ENCODE peak calls at places on chromosomes 5 and 9, in ten cellular contexts. Y, L, Q, O, K, X, Z, J, E and M are unnamed samples.

GRCh38 chr9:76451234-76451633 is 7.7 kb upstream of the GCNT1 start:
- DNase-seq in E (no peak), L (no peak), X (no peak), Z (peak; percentile 57), J (peak; percentile 85), Q (peak; percentile 70), O (no peak), K (no peak), Y (peak; percentile 13), M (peak; percentile 96)

GRCh38 chr5:165502893-165503696 is 1997.7 kb downstream of the MAT2B start:
- DNase-seq in Y (no peak), Q (peak; percentile 26), K (no peak), J (peak; percentile 18), X (no peak), Z (no peak), L (no peak), E (no peak), O (no peak), M (no peak)

GRCh38 chr9:5643005-5643624 is 14.2 kb downstream of the RIC1 start:
- DNase-seq in X (no peak), Z (no peak), K (no peak), L (no peak), E (no peak), J (peak; percentile 76), O (no peak), Q (no peak), Y (no peak), M (no peak)

GRCh38 chr5:168443533-168443932 is 42.7 kb upstream of the RARS1 start:
- DNase-seq in O (no peak), Z (no peak), L (no peak), X (no peak), Y (no peak), Q (no peak), E (no peak), J (no peak), K (no peak), M (no peak)

GRCh38 chr5:161047024-161047423 is 195.0 kb upstream of the ATP10B start:
- DNase-seq in X (no peak), J (no peak), L (no peak), K (no peak), Q (no peak), Y (no peak), O (no peak), E (no peak), Z (no peak), M (no peak)

GRCh38 chr9:129794549-129794948 is 8.4 kb upstream of the TOR1B start:
- DNase-seq in J (no peak), X (no peak), E (no peak), L (no peak), K (no peak), O (no peak), Y (no peak), Q (no peak), Z (no peak), M (no peak)

GRCh38 chr5:180141068-180141660 is 67.8 kb downstream of the RASGEF1C start:
- DNase-seq in L (no peak), E (no peak), Y (no peak), O (no peak), Q (no peak), X (no peak), Z (no peak), K (no peak), J (no peak), M (no peak)

GRCh38 chr5:170077526-170077925 is 28.2 kb upstream of the FOXI1 start:
- DNase-seq in Q (no peak), Z (no peak), K (no peak), X (no peak), O (no peak), Y (no peak), L (no peak), E (no peak), J (no peak), M (no peak)

GRCh38 chr5:164578911-164579310 is 1073.5 kb downstream of the MAT2B start:
- DNase-seq in Y (no peak), L (no peak), X (no peak), J (no peak), O (no peak), K (no peak), E (no peak), Q (no peak), Z (no peak), M (no peak)

GRCh38 chr5:99019812-99020697 is 91.2 kb upstream of the CHD1 start:
- DNase-seq in Q (peak; percentile 88), O (no peak), L (peak; percentile 65), Z (peak; percentile 75), J (peak; percentile 87), X (no peak), E (no peak), Y (peak; percentile 94), K (no peak), M (peak; percentile 95)

GRCh38 chr9:113984639-113985380 is 93.3 kb downstream of the AMBP start:
- DNase-seq in Q (no peak), L (no peak), E (no peak), X (no peak), J (no peak), K (no peak), O (no peak), Z (no peak), Y (no peak), M (no peak)

GRCh38 chr9:113986931-113987330 is 91.2 kb downstream of the AMBP start:
- DNase-seq in L (no peak), K (no peak), E (no peak), Q (no peak), X (no peak), Y (no peak), J (no peak), O (no peak), Z (no peak), M (no peak)

GRCh38 chr9:113987526-113987925 is 90.6 kb downstream of the AMBP start:
- DNase-seq in O (no peak), E (no peak), J (no peak), X (no peak), L (no peak), Y (no peak), K (no peak), Z (no peak), Q (no peak), M (no peak)

GRCh38 chr9:113988385-113988784 is 89.7 kb downstream of the AMBP start:
- DNase-seq in Y (no peak), Z (no peak), X (no peak), E (no peak), K (no peak), J (no peak), Q (no peak), O (no peak), L (no peak), M (no peak)

GRCh38 chr9:113985968-113986585 is 92.0 kb downstream of the AMBP start:
- DNase-seq in E (no peak), Q (no peak), K (no peak), Z (no peak), X (no peak), L (no peak), Y (no peak), O (no peak), J (peak; percentile 41), M (peak; percentile 13)
- H4K20me1 ChIP-seq in E (no peaks in the 10 kb centered on the region), Q (no peaks in the 10 kb centered on the region), K (no peaks in the 10 kb centered on the region), Z (no peaks in the 10 kb centered on the region), X (no peaks in the 10 kb centered on the region), L (no peaks in the 10 kb centered on the region), Y (no peaks in the 10 kb centered on the region), O (no peaks in the 10 kb centered on the region), J (peaks cover 18% of the 10 kb centered on the region), M (no peaks in the 10 kb centered on the region)

GRCh38 chr5:1106385-1107166 is 5.3 kb downstream of the SLC12A7 start:
- DNase-seq in E (no peak), K (no peak), Z (no peak), L (no peak), O (no peak), Y (no peak), Q (no peak), J (no peak), X (no peak), M (no peak)
- H4K20me1 ChIP-seq in E (no peaks in the 10 kb centered on the region), K (peaks cover 6% of the 10 kb centered on the region), Z (no peaks in the 10 kb centered on the region), L (no peaks in the 10 kb centered on the region), O (peaks cover 16% of the 10 kb centered on the region), Y (peaks cover 86% of the 10 kb centered on the region), Q (no peaks in the 10 kb centered on the region), J (peaks cover 12% of the 10 kb centered on the region), X (no peaks in the 10 kb centered on the region), M (no peaks in the 10 kb centered on the region)

GRCh38 chr5:26740182-26740581 is 298.2 kb downstream of the CDH9 start:
- DNase-seq in Q (no peak), Z (no peak), O (no peak), J (no peak), E (no peak), L (no peak), K (no peak), X (no peak), Y (no peak), M (no peak)

DNA sequence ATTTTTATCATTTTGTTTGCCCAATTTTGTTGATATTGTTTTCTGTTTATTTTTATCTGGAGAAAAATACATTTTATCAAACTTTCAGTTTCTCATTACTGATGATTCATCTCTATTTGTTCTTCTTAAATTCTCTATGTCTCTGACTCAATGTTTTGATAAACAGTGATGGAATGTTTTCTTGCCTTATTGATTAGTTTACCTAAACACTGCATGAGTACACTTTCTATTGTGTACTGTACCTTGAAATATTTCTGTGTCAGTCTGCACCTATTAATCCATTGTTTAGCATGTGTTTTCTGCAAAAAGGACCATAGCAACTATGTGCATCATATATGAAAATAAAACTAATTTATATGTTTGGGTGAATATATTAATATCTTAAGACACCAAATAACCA is 300.6 kb downstream of the CDH9 start:
- DNase-seq in E (no peak), L (no peak), Y (peak; percentile 47), Q (no peak), J (no peak), K (no peak), O (no peak), X (no peak), Z (no peak), M (no peak)
- H4K20me1 ChIP-seq in E (no peaks in the 10 kb centered on the region), L (no peaks in the 10 kb centered on the region), Y (no peaks in the 10 kb centered on the region), Q (no peaks in the 10 kb centered on the region), J (no peaks in the 10 kb centered on the region), K (no peaks in the 10 kb centered on the region), O (no peaks in the 10 kb centered on the region), X (no peaks in the 10 kb centered on the region), Z (no peaks in the 10 kb centered on the region), M (no peaks in the 10 kb centered on the region)

GRCh38 chr9:137621131-137621757 is 2.4 kb downstream of the EHMT1 start:
- DNase-seq in Y (peak; percentile 19), K (peak; percentile 48), O (no peak), E (no peak), X (peak; percentile 58), Q (peak; percentile 33), Z (no peak), L (no peak), J (no peak), M (peak; percentile 64)

GRCh38 chr9:137618105-137619067 is at the start of gene EHMT1:
- DNase-seq in E (no peak), K (peak; percentile 86), O (peak; percentile 46), Q (peak; percentile 83), Z (peak; percentile 76), L (peak; percentile 50), Y (peak; percentile 84), J (peak; percentile 74), X (peak; percentile 92), M (peak; percentile 95)

GRCh38 chr9:137619240-137620090 is 660 bp downstream of the EHMT1 start:
- DNase-seq in E (no peak), O (no peak), Q (peak; percentile 55), J (peak; percentile 36), X (peak; percentile 59), K (peak; percentile 51), Y (peak; percentile 39), Z (peak; percentile 39), L (no peak), M (peak; percentile 76)

GRCh38 chr9:137615387-137615871 is 3.4 kb upstream of the EHMT1 start:
- DNase-seq in Y (no peak), Q (no peak), X (no peak), O (no peak), E (no peak), K (no peak), Z (no peak), J (no peak), L (no peak), M (no peak)

GRCh38 chr9:137620581-137620980 is 1.8 kb downstream of the EHMT1 start:
- DNase-seq in Q (no peak), Y (no peak), X (peak; percentile 41), E (no peak), L (no peak), O (no peak), Z (no peak), J (no peak), K (no peak), M (no peak)
- H4K20me1 ChIP-seq in Q (no peaks in the 10 kb centered on the region), Y (peaks cover 3% of the 10 kb centered on the region), X (peaks cover 10% of the 10 kb centered on the region), E (peaks cover 3% of the 10 kb centered on the region), L (peaks cover 5% of the 10 kb centered on the region), O (peaks cover 4% of the 10 kb centered on the region), Z (no peaks in the 10 kb centered on the region), J (peaks cover 65% of the 10 kb centered on the region), K (peaks cover 43% of the 10 kb centered on the region), M (peaks cover 3% of the 10 kb centered on the region)